ENCODE peak calls at places on chromosome 19, in ten cellular contexts. A is sigmoid colon; U is HS-5; N is left ventricle myocardium inferior; P is T-helper 2 cell treated with Interferon-gamma antibody and Interleukin-4, amounts not matched to agents 5 μg/mL and 100 μg/mL, for 36 hours; J is RWPE1; T is T-helper 1 cell; R is T follicular helper cell; I is cerebellar cortex; W is glutamatergic neuron. M is an unnamed sample.

GRCh38 chr19:12015753-12016116 is 19.7 kb downstream of the ZNF433 start:
- DNase-seq in J (no peak), P (no peak), U (no peak), T (no peak), A (no peak), I (no peak), N (no peak), R (no peak), W (no peak), M (no peak)

GRCh38 chr19:10486551-10486950 is 16.6 kb downstream of the KEAP1 start:
- DNase-seq in A (no peak), I (no peak), R (no peak), T (no peak), P (no peak), U (no peak), W (no peak), N (no peak), J (no peak), M (no peak)

GRCh38 chr19:38692458-38693379 is 45.3 kb downstream of the ACTN4 start:
- DNase-seq in R (no peak), T (no peak), P (no peak), J (no peak), U (no peak), A (no peak), W (no peak), N (no peak), I (no peak), M (no peak)

GRCh38 chr19:41871573-41872383 is 5.3 kb upstream of the CD79A start:
- DNase-seq in P (peak), T (peak), U (no peak), J (no peak), W (no peak), N (peak), I (peak), A (peak), R (peak), M (peak)

GRCh38 chr19:27794444-27795042 is 1418.4 kb downstream of the UQCRFS1 start:
- DNase-seq in P (no peak), T (no peak), N (no peak), A (no peak), U (no peak), I (no peak), W (peak), R (no peak), J (no peak), M (no peak)

GRCh38 chr19:2488942-2489731 is 13.2 kb downstream of the GADD45B start:
- DNase-seq in W (peak), J (no peak), P (no peak), T (no peak), R (no peak), A (no peak), N (peak), I (no peak), U (no peak), M (peak)

GRCh38 chr19:47729799-47730520 is 15.4 kb upstream of the NOP53 start:
- DNase-seq in A (peak), J (peak), T (no peak), N (peak), R (no peak), I (peak), U (no peak), W (peak), P (peak), M (peak)

GRCh38 chr19:2119916-2120785 is 23.4 kb downstream of the IZUMO4 start:
- DNase-seq in A (no peak), W (no peak), I (no peak), P (no peak), U (no peak), R (no peak), T (no peak), J (no peak), N (no peak), M (no peak)

GRCh38 chr19:19821366-19822147 is at the start of gene ZNF506:
- DNase-seq in A (peak), W (peak), N (peak), U (peak), I (peak), J (peak), T (peak), R (peak), P (peak), M (peak)

GRCh38 chr19:53903055-53903680 is 5.9 kb upstream of the CACNG7 start:
- DNase-seq in A (no peak), W (no peak), N (no peak), J (peak), R (peak), U (no peak), T (no peak), I (no peak), P (no peak), M (no peak)

GRCh38 chr19:2503521-2504109 is 27.7 kb downstream of the GADD45B start:
- DNase-seq in J (peak), U (peak), T (peak), I (no peak), A (no peak), N (no peak), R (peak), P (peak), W (no peak), M (no peak)

GRCh38 chr19:10006335-10006708 is 4.0 kb downstream of the COL5A3 start:
- DNase-seq in I (no peak), J (no peak), P (no peak), N (peak), T (no peak), U (no peak), W (no peak), A (peak), R (no peak), M (peak)

GRCh38 chr19:511101-511841 is 4.0 kb downstream of the TPGS1 start:
- DNase-seq in W (peak), P (peak), R (peak), I (no peak), N (no peak), T (peak), J (no peak), U (no peak), A (peak), M (no peak)

GRCh38 chr19:6743071-6743470 is 3.6 kb downstream of the TRIP10 start:
- DNase-seq in P (no peak), R (no peak), J (no peak), U (no peak), N (no peak), W (no peak), T (no peak), A (no peak), I (no peak), M (no peak)

GRCh38 chr19:11479470-11480080 is 1.3 kb downstream of the ELAVL3 start:
- DNase-seq in I (peak), A (no peak), J (peak), U (no peak), P (peak), W (peak), T (no peak), R (no peak), N (peak), M (peak)

GRCh38 chr19:13152356-13152853 is 2.2 kb downstream of the IER2 start:
- DNase-seq in J (no peak), P (no peak), T (no peak), W (no peak), U (no peak), I (no peak), R (no peak), N (no peak), A (no peak), M (no peak)

GRCh38 chr19:7869453-7869909 is 4.7 kb downstream of the PRR36 start:
- DNase-seq in I (no peak), J (peak), R (peak), A (no peak), P (peak), W (peak), U (no peak), N (peak), T (peak), M (peak)

GRCh38 chr19:11088508-11089253 is 582 bp upstream of the LDLR start:
- DNase-seq in P (no peak), N (no peak), W (no peak), U (no peak), I (peak), J (no peak), T (no peak), A (peak), R (no peak), M (peak)

GRCh38 chr19:44908074-44908835 is 2.7 kb downstream of the APOE start:
- DNase-seq in J (no peak), R (no peak), A (no peak), W (no peak), N (no peak), T (no peak), P (no peak), I (no peak), U (no peak), M (no peak)

GRCh38 chr19:39969266-39969665 is 1.7 kb upstream of the PSMC4 start:
- DNase-seq in N (no peak), J (no peak), W (no peak), P (no peak), A (no peak), T (no peak), I (no peak), U (no peak), R (no peak), M (no peak)

GRCh38 chr19:54484451-54484850 is 11.4 kb upstream of the CDC42EP5 start:
- DNase-seq in P (no peak), T (no peak), N (no peak), A (no peak), R (no peak), W (no peak), U (no peak), I (no peak), J (no peak), M (no peak)